ENCODE peak calls at places on chromosomes 4 and X, in four cellular contexts. One of them, this sample, is unnamed.

GRCh38 chr4:153191795-153192363 is 12.4 kb upstream of the TRIM2 start:
- DNase-seq in K562: no peak
- DNase-seq in A549: no peak
- DNase-seq in transverse colon: no peak
- DNase-seq in this sample: no peak

GRCh38 chr4:60657802-60658201 is 542.3 kb upstream of the ADGRL3 start:
- DNase-seq in K562: no peak
- DNase-seq in A549: no peak
- DNase-seq in transverse colon: no peak
- DNase-seq in this sample: no peak

GRCh38 chr4:75895744-75896314 is 6.4 kb downstream of the PPEF2 start:
- DNase-seq in K562: peak; percentile 65
- DNase-seq in A549: peak; percentile 27
- DNase-seq in transverse colon: no peak
- DNase-seq in this sample: no peak

GRCh38 chrX:40035726-40036125 is 62.0 kb downstream of the BCOR start:
- DNase-seq in K562: no peak
- DNase-seq in A549: no peak
- DNase-seq in transverse colon: no peak
- DNase-seq in this sample: no peak

GRCh38 chr4:104896623-104897296 is 249.9 kb upstream of the TET2 start:
- DNase-seq in K562: no peak
- DNase-seq in A549: no peak
- DNase-seq in transverse colon: no peak
- DNase-seq in this sample: no peak

GRCh38 chr4:142126890-142127497 is 490.6 kb downstream of the IL15 start:
- DNase-seq in K562: peak; percentile 31
- DNase-seq in A549: peak; percentile 76
- DNase-seq in transverse colon: peak; percentile 58
- DNase-seq in this sample: no peak

GRCh38 chr4:141501395-141501794 is 135.0 kb upstream of the IL15 start:
- DNase-seq in K562: no peak
- DNase-seq in A549: no peak
- DNase-seq in transverse colon: no peak
- DNase-seq in this sample: no peak

GRCh38 chr4:10080874-10081606 is 35.6 kb downstream of the WDR1 start:
- DNase-seq in K562: no peak
- DNase-seq in A549: no peak
- DNase-seq in transverse colon: no peak
- DNase-seq in this sample: peak; percentile 39

GRCh38 chr4:3803946-3804345 is 37.8 kb downstream of the ADRA2C start:
- DNase-seq in K562: no peak
- DNase-seq in A549: no peak
- DNase-seq in transverse colon: no peak
- DNase-seq in this sample: no peak

GRCh38 chr4:159446266-159446976 is 343.5 kb downstream of the RAPGEF2 start:
- DNase-seq in K562: peak; percentile 31
- DNase-seq in A549: peak; percentile 64
- DNase-seq in transverse colon: peak; percentile 9
- DNase-seq in this sample: no peak

GRCh38 chrX:153571159-153571908 is 27.6 kb downstream of the CCNQ start:
- DNase-seq in K562: no peak
- DNase-seq in A549: no peak
- DNase-seq in transverse colon: no peak
- DNase-seq in this sample: no peak

GRCh38 chr4:77927991-77928925 is 65.6 kb downstream of the MRPL1 start:
- DNase-seq in K562: no peak
- DNase-seq in A549: peak; percentile 43
- DNase-seq in transverse colon: peak; percentile 23
- DNase-seq in this sample: no peak

GRCh38 chr4:55348436-55348835 is 2.4 kb downstream of the SRD5A3 start:
- DNase-seq in K562: no peak
- DNase-seq in A549: no peak
- DNase-seq in transverse colon: no peak
- DNase-seq in this sample: no peak

GRCh38 chrX:136779346-136779781 is 1.4 kb downstream of the ARHGEF6 start:
- DNase-seq in K562: no peak
- DNase-seq in A549: no peak
- DNase-seq in transverse colon: no peak
- DNase-seq in this sample: no peak

GRCh38 chr4:109801895-109802319 is at the start of gene CFI:
- DNase-seq in K562: no peak
- DNase-seq in A549: no peak
- DNase-seq in transverse colon: no peak
- DNase-seq in this sample: no peak

GRCh38 chr4:75889537-75890199 is 12.6 kb downstream of the PPEF2 start:
- DNase-seq in K562: no peak
- DNase-seq in A549: no peak
- DNase-seq in transverse colon: no peak
- DNase-seq in this sample: no peak

GRCh38 chrX:45621356-45622041 is 420.8 kb upstream of the DIPK2B start:
- DNase-seq in K562: no peak
- DNase-seq in A549: no peak
- DNase-seq in transverse colon: no peak
- DNase-seq in this sample: no peak

GRCh38 chrX:74242050-74242449 is 61.9 kb upstream of the ZCCHC13 start:
- DNase-seq in K562: no peak
- DNase-seq in A549: peak; percentile 18
- DNase-seq in transverse colon: no peak
- DNase-seq in this sample: no peak

GRCh38 chrX:50680990-50681389 is 133.0 kb downstream of the SHROOM4 start:
- DNase-seq in K562: no peak
- DNase-seq in A549: peak; percentile 1
- DNase-seq in transverse colon: no peak
- DNase-seq in this sample: no peak

GRCh38 chr4:85127653-85128052 is 161.2 kb upstream of the WDFY3 start:
- DNase-seq in K562: peak; percentile 61
- DNase-seq in A549: peak; percentile 52
- DNase-seq in transverse colon: no peak
- DNase-seq in this sample: no peak

GRCh38 chrX:104316739-104317138 is 62.0 kb upstream of the ESX1 start:
- DNase-seq in K562: no peak
- DNase-seq in A549: no peak
- DNase-seq in transverse colon: no peak
- DNase-seq in this sample: no peak

GRCh38 chr4:13325744-13326143 is 158.4 kb downstream of the RAB28 start:
- DNase-seq in K562: no peak
- DNase-seq in A549: no peak
- DNase-seq in transverse colon: no peak
- DNase-seq in this sample: no peak

GRCh38 chr4:22440999-22441398 is 74.9 kb downstream of the ADGRA3 start:
- DNase-seq in K562: no peak
- DNase-seq in A549: no peak
- DNase-seq in transverse colon: no peak
- DNase-seq in this sample: no peak

GRCh38 chr4:15075875-15076274 is 73.6 kb downstream of the CPEB2 start:
- DNase-seq in K562: no peak
- DNase-seq in A549: no peak
- DNase-seq in transverse colon: no peak
- DNase-seq in this sample: no peak

DNA sequence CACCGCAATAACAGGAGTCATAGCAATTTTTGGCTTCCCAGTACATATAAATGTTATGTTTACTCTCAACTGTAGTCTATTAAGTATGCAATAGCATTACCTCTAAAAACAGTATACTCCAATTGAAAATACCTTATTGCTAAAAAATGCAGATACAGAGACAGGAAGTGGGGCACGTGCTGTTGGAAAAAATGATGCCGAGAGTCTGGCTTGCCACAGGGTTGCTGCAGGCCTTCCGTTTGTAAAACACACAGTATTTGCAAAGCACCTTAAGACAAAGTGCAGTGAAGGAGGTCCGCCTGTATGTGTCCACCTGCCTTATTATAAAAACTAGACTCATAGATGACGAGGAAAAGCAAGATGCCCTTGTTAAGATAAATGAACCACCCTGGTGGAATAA is 23.5 kb downstream of the CD99 start:
- DNase-seq in K562: no peak
- DNase-seq in A549: no peak
- DNase-seq in transverse colon: no peak
- DNase-seq in this sample: peak; percentile 13
- H3K4me1 ChIP-seq in K562: no peaks in the 10 kb centered on the region
- H3K4me1 ChIP-seq in A549: peaks cover 12% of the 10 kb centered on the region
- H3K4me1 ChIP-seq in transverse colon: peaks cover 6% of the 10 kb centered on the region
- H3K4me1 ChIP-seq in this sample: peaks cover 22% of the 10 kb centered on the region

GRCh38 chrX:117990438-117990837 is 126.2 kb downstream of the KLHL13 start:
- DNase-seq in K562: no peak
- DNase-seq in A549: no peak
- DNase-seq in transverse colon: no peak
- DNase-seq in this sample: no peak
- TF ChIP-seq EP300 in K562: no peak
- TF ChIP-seq EP300 in A549: no peak
- TF ChIP-seq EP300 in transverse colon: no peak
- TF ChIP-seq EP300 in this sample: no peak

DNA sequence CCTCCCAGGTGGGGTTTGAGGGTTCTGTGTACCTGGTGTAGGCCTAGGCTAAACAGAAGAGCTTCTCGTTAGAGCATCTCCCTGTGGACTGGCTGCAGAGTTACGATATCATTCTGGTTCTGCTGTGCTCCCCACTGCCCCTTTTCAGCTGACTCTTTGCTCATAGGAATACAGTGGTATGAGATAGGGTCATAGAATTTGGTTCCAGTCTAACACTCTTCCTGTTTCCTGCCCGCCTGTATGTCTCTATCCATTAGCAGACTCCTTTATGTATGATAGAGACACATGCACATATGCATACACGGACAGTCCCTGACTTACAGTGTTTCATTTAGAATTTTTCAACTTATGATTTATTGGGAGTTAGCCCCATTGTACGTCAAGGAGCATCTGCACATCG is 15.3 kb downstream of the RNF4 start:
- DNase-seq in K562: no peak
- DNase-seq in A549: no peak
- DNase-seq in transverse colon: no peak
- DNase-seq in this sample: no peak
- H3K4me1 ChIP-seq in K562: peaks cover 4% of the 10 kb centered on the region
- H3K4me1 ChIP-seq in A549: peaks cover under 1% of the 10 kb centered on the region
- H3K4me1 ChIP-seq in transverse colon: peaks cover 43% of the 10 kb centered on the region
- H3K4me1 ChIP-seq in this sample: peaks cover 69% of the 10 kb centered on the region

DNA sequence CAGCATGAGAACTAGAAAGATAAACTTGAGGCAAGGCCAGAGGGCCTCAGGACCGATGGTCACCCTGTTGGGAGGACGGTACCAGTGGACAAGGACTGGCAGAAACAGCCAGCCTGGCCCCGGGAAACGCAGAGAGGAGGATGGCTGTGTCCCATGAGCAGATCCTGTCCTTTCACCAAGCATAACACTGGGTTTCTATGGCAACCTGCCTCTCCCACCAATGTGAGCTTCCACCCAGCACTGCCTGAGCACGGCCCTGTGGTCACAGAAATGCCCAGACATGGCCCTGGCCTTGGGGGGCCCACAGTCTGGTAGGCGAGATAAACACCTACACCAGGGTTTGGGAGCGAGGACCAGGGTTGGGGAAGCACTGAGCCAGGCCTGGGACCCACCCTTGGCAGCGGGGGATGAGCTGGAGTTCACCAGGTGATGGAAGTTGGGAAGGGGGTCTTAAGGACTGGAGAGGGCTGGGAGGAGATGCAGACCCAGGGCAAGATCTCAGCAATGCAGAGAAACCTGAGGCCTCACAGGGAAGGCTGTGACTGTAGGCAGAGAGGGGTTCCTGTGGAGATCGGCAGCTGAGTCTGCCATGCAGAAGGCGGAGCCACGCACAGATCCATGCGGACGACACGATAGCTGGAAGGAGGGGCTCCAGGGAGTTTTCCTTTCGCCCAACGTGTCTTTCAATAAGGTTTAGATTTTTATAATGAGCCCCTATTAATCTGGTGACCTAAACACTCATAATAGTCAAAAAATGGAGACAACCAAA is 32.7 kb upstream of the CRMP1 start:
- DNase-seq in K562: no peak
- DNase-seq in A549: no peak
- DNase-seq in transverse colon: no peak
- DNase-seq in this sample: peak; percentile 57
- TF ChIP-seq EP300 in K562: no peak
- TF ChIP-seq EP300 in A549: no peak
- TF ChIP-seq EP300 in transverse colon: no peak
- TF ChIP-seq EP300 in this sample: no peak

GRCh38 chr4:130545171-130545570 is 1449.2 kb downstream of the C4orf33 start:
- DNase-seq in K562: no peak
- DNase-seq in A549: no peak
- DNase-seq in transverse colon: no peak
- DNase-seq in this sample: no peak
- H3K4me1 ChIP-seq in K562: no peaks in the 10 kb centered on the region
- H3K4me1 ChIP-seq in A549: no peaks in the 10 kb centered on the region
- H3K4me1 ChIP-seq in transverse colon: no peaks in the 10 kb centered on the region
- H3K4me1 ChIP-seq in this sample: no peaks in the 10 kb centered on the region

DNA sequence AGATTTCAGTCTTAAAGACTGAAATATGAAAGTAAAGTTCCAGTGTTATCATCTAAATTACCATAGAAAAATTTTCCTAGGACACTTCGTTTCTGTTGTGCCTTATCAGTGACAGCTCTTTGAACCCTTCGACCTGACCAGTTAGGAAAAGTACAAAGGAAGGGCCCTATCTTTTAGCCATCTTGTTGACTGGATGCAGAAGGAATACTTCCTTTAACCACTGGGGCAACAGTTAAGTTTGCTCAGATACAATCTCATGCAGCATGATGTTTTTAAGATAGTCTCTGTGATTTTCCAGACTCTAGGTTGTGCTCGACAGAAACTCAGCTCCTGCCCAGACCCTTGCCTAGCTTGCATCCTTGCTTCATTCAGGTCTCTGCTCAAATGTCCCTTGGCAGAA is 210.5 kb upstream of the RPS6KA3 start:
- DNase-seq in K562: no peak
- DNase-seq in A549: no peak
- DNase-seq in transverse colon: no peak
- DNase-seq in this sample: no peak
- TF ChIP-seq EP300 in K562: no peak
- TF ChIP-seq EP300 in A549: no peak
- TF ChIP-seq EP300 in transverse colon: no peak
- TF ChIP-seq EP300 in this sample: no peak

GRCh38 chr4:86955888-86956451 is 21.2 kb downstream of the AFF1 start:
- DNase-seq in K562: no peak
- DNase-seq in A549: no peak
- DNase-seq in transverse colon: no peak
- DNase-seq in this sample: no peak

GRCh38 chr4:86948276-86948675 is 13.5 kb downstream of the AFF1 start:
- DNase-seq in K562: no peak
- DNase-seq in A549: no peak
- DNase-seq in transverse colon: no peak
- DNase-seq in this sample: no peak

GRCh38 chr4:86947494-86948120 is 12.8 kb downstream of the AFF1 start:
- DNase-seq in K562: no peak
- DNase-seq in A549: no peak
- DNase-seq in transverse colon: no peak
- DNase-seq in this sample: no peak

GRCh38 chr4:86946868-86947493 is 12.2 kb downstream of the AFF1 start:
- DNase-seq in K562: no peak
- DNase-seq in A549: no peak
- DNase-seq in transverse colon: no peak
- DNase-seq in this sample: no peak

GRCh38 chr4:86950835-86951525 is 16.2 kb downstream of the AFF1 start:
- DNase-seq in K562: no peak
- DNase-seq in A549: no peak
- DNase-seq in transverse colon: no peak
- DNase-seq in this sample: no peak
- H3K4me1 ChIP-seq in K562: peaks cover 5% of the 10 kb centered on the region
- H3K4me1 ChIP-seq in A549: peaks cover 5% of the 10 kb centered on the region
- H3K4me1 ChIP-seq in transverse colon: no peaks in the 10 kb centered on the region
- H3K4me1 ChIP-seq in this sample: peaks cover 18% of the 10 kb centered on the region

This sample was measured in suprapubic skin.